ENCODE peak calls at places on chromosomes 11 and 22, in seven cellular contexts. One of them, this sample, is unnamed.

GRCh38 chr22:49392841-49393510 is 434.7 kb downstream of the BRD1 start:
- DNase-seq in IMR-90: no peak
- DNase-seq in trophoblast cell: no peak
- DNase-seq in mesenchymal stem cell: no peak
- DNase-seq in H1: no peak
- DNase-seq in mesendoderm: no peak
- DNase-seq in neuronal stem cell: no peak
- DNase-seq in this sample: peak; percentile 12

GRCh38 chr11:133146697-133147306 is 385.5 kb downstream of the OPCML start:
- DNase-seq in mesendoderm: no peak
- DNase-seq in IMR-90: no peak
- DNase-seq in trophoblast cell: no peak
- DNase-seq in neuronal stem cell: no peak
- DNase-seq in mesenchymal stem cell: no peak
- DNase-seq in H1: no peak
- DNase-seq in this sample: no peak

GRCh38 chr11:128500488-128500887 is 86.9 kb downstream of the ETS1 start:
- DNase-seq in neuronal stem cell: no peak
- DNase-seq in H1: no peak
- DNase-seq in mesenchymal stem cell: no peak
- DNase-seq in mesendoderm: no peak
- DNase-seq in IMR-90: peak; percentile 62
- DNase-seq in trophoblast cell: no peak
- DNase-seq in this sample: no peak

GRCh38 chr11:34091825-34092224 is 13.6 kb upstream of the NAT10 start:
- DNase-seq in mesendoderm: no peak
- DNase-seq in mesenchymal stem cell: no peak
- DNase-seq in IMR-90: no peak
- DNase-seq in trophoblast cell: no peak
- DNase-seq in H1: no peak
- DNase-seq in neuronal stem cell: no peak
- DNase-seq in this sample: no peak

GRCh38 chr22:46788426-46789168 is 26.1 kb downstream of the TBC1D22A start:
- DNase-seq in neuronal stem cell: no peak
- DNase-seq in trophoblast cell: no peak
- DNase-seq in mesendoderm: no peak
- DNase-seq in H1: no peak
- DNase-seq in IMR-90: no peak
- DNase-seq in mesenchymal stem cell: no peak
- DNase-seq in this sample: no peak

GRCh38 chr11:110182886-110183285 is 89.7 kb downstream of the ZC3H12C start:
- DNase-seq in IMR-90: peak; percentile 81
- DNase-seq in mesenchymal stem cell: peak; percentile 48
- DNase-seq in mesendoderm: no peak
- DNase-seq in H1: no peak
- DNase-seq in trophoblast cell: peak; percentile 48
- DNase-seq in neuronal stem cell: no peak
- DNase-seq in this sample: no peak

GRCh38 chr11:92322225-92322624 is 97.6 kb downstream of the FAT3 start:
- DNase-seq in neuronal stem cell: no peak
- DNase-seq in H1: no peak
- DNase-seq in mesendoderm: no peak
- DNase-seq in trophoblast cell: no peak
- DNase-seq in IMR-90: peak; percentile 42
- DNase-seq in mesenchymal stem cell: peak; percentile 29
- DNase-seq in this sample: no peak

GRCh38 chr22:39266398-39267030 is 21.7 kb upstream of the PDGFB start:
- DNase-seq in trophoblast cell: peak; percentile 47
- DNase-seq in H1: no peak
- DNase-seq in neuronal stem cell: no peak
- DNase-seq in mesenchymal stem cell: peak; percentile 44
- DNase-seq in mesendoderm: no peak
- DNase-seq in IMR-90: peak; percentile 64
- DNase-seq in this sample: no peak

GRCh38 chr11:797300-798092 is 585 bp downstream of the SLC25A22 start:
- DNase-seq in H1: no peak
- DNase-seq in trophoblast cell: no peak
- DNase-seq in mesenchymal stem cell: peak; percentile 96
- DNase-seq in mesendoderm: peak; percentile 80
- DNase-seq in neuronal stem cell: peak; percentile 68
- DNase-seq in IMR-90: peak; percentile 84
- DNase-seq in this sample: peak; percentile 81

GRCh38 chr11:2517016-2517385 is 72.2 kb downstream of the KCNQ1 start:
- DNase-seq in H1: no peak
- DNase-seq in mesendoderm: no peak
- DNase-seq in IMR-90: no peak
- DNase-seq in neuronal stem cell: no peak
- DNase-seq in trophoblast cell: no peak
- DNase-seq in mesenchymal stem cell: no peak
- DNase-seq in this sample: peak; percentile 11

GRCh38 chr11:126113515-126113957 is 50.9 kb upstream of the CDON start:
- DNase-seq in IMR-90: peak; percentile 96
- DNase-seq in mesendoderm: peak; percentile 91
- DNase-seq in mesenchymal stem cell: peak; percentile 97
- DNase-seq in H1: no peak
- DNase-seq in neuronal stem cell: no peak
- DNase-seq in trophoblast cell: peak; percentile 48
- DNase-seq in this sample: no peak

GRCh38 chr11:45924036-45924915 is 1.8 kb downstream of the LARGE2 start:
- DNase-seq in mesenchymal stem cell: no peak
- DNase-seq in trophoblast cell: no peak
- DNase-seq in mesendoderm: no peak
- DNase-seq in IMR-90: no peak
- DNase-seq in H1: no peak
- DNase-seq in neuronal stem cell: no peak
- DNase-seq in this sample: peak; percentile 20

GRCh38 chr11:65546217-65546958 is 11.8 kb downstream of the LTBP3 start:
- DNase-seq in mesenchymal stem cell: peak; percentile 60
- DNase-seq in neuronal stem cell: peak; percentile 84
- DNase-seq in IMR-90: no peak
- DNase-seq in trophoblast cell: peak; percentile 85
- DNase-seq in H1: no peak
- DNase-seq in mesendoderm: peak; percentile 89
- DNase-seq in this sample: peak; percentile 96

GRCh38 chr11:75625970-75626691 is 42.7 kb downstream of the MAP6 start:
- DNase-seq in H1: no peak
- DNase-seq in trophoblast cell: peak; percentile 56
- DNase-seq in mesenchymal stem cell: peak; percentile 95
- DNase-seq in IMR-90: peak; percentile 95
- DNase-seq in neuronal stem cell: no peak
- DNase-seq in mesendoderm: peak; percentile 73
- DNase-seq in this sample: no peak

GRCh38 chr11:6238902-6239301 is at the start of gene CNGA4:
- DNase-seq in mesendoderm: peak; percentile 93
- DNase-seq in trophoblast cell: no peak
- DNase-seq in H1: no peak
- DNase-seq in neuronal stem cell: no peak
- DNase-seq in IMR-90: no peak
- DNase-seq in mesenchymal stem cell: no peak
- DNase-seq in this sample: no peak

GRCh38 chr11:213111-213510 is 5.6 kb downstream of the RIC8A start:
- DNase-seq in mesenchymal stem cell: no peak
- DNase-seq in H1: no peak
- DNase-seq in trophoblast cell: peak; percentile 46
- DNase-seq in mesendoderm: peak; percentile 15
- DNase-seq in neuronal stem cell: no peak
- DNase-seq in IMR-90: no peak
- DNase-seq in this sample: no peak

GRCh38 chr11:35791088-35791958 is 128.7 kb downstream of the TRIM44 start:
- DNase-seq in neuronal stem cell: no peak
- DNase-seq in mesendoderm: peak; percentile 58
- DNase-seq in IMR-90: peak; percentile 43
- DNase-seq in trophoblast cell: no peak
- DNase-seq in mesenchymal stem cell: no peak
- DNase-seq in H1: no peak
- DNase-seq in this sample: no peak

GRCh38 chr11:15716550-15716949 is 601.8 kb downstream of the INSC start:
- DNase-seq in H1: no peak
- DNase-seq in neuronal stem cell: no peak
- DNase-seq in IMR-90: peak; percentile 89
- DNase-seq in mesendoderm: no peak
- DNase-seq in trophoblast cell: no peak
- DNase-seq in mesenchymal stem cell: peak; percentile 82
- DNase-seq in this sample: no peak

GRCh38 chr11:103924166-103925013 is 112.0 kb upstream of the DDI1 start:
- DNase-seq in mesenchymal stem cell: no peak
- DNase-seq in H1: no peak
- DNase-seq in mesendoderm: no peak
- DNase-seq in neuronal stem cell: no peak
- DNase-seq in IMR-90: peak; percentile 27
- DNase-seq in trophoblast cell: no peak
- DNase-seq in this sample: no peak

GRCh38 chr11:103923473-103923931 is 112.9 kb upstream of the DDI1 start:
- DNase-seq in neuronal stem cell: no peak
- DNase-seq in IMR-90: no peak
- DNase-seq in mesenchymal stem cell: no peak
- DNase-seq in trophoblast cell: peak; percentile 8
- DNase-seq in H1: no peak
- DNase-seq in mesendoderm: peak; percentile 89
- DNase-seq in this sample: no peak

GRCh38 chr11:103920449-103920848 is 116.0 kb upstream of the DDI1 start:
- DNase-seq in mesenchymal stem cell: peak; percentile 35
- DNase-seq in H1: no peak
- DNase-seq in trophoblast cell: peak; percentile 15
- DNase-seq in IMR-90: peak; percentile 73
- DNase-seq in neuronal stem cell: no peak
- DNase-seq in mesendoderm: no peak
- DNase-seq in this sample: no peak

DNA sequence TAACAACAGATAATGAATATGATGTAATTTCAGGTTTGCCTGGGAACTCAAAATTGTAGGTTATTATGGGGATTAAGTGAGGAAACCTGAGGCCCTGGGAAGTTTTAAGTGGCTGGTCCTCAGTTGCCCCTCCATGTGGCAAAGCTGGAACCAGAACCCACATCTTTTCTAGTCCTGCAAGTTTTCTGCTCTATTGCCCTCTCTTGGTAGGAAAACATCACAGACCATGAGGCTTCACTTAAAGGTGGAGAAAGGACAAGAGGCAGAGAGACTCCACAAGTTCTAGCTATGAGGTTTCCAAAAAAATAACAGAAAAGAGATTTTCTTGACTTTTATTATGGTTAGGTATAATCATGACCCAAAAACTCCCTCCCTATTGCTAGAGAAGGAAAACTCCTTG is 115.5 kb upstream of the DDI1 start:
- DNase-seq in IMR-90: no peak
- DNase-seq in mesenchymal stem cell: no peak
- DNase-seq in H1: no peak
- DNase-seq in mesendoderm: peak; percentile 67
- DNase-seq in trophoblast cell: no peak
- DNase-seq in neuronal stem cell: no peak
- DNase-seq in this sample: no peak
- H2BK5ac ChIP-seq in IMR-90: no peak overlapping the region
- H2BK5ac ChIP-seq in mesenchymal stem cell: no peak overlapping the region
- H2BK5ac ChIP-seq in H1: no peak overlapping the region
- H2BK5ac ChIP-seq in mesendoderm: no peak overlapping the region
- H2BK5ac ChIP-seq in trophoblast cell: no peak overlapping the region
- H2BK5ac ChIP-seq in neuronal stem cell: no peak overlapping the region
- H2BK5ac ChIP-seq in this sample: no peak overlapping the region

DNA sequence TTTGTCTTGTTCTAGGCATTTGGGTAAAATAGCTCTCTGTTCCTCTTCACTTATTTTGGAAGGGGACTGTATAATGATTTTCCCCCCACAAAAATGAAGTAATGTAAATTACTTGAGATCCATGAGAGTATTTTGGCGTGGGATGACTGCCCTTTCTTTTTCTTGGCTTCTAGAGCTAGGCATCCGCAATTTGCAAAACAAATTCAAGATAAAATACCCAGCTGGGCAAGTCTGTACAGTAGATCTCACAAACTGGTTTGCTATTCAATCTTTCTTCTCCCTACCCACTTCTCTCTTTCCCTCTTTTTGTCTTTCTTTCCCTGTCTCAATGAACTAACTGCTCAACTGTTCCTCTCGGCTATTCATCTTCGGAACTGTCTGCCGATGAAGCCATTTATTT is 75.7 kb upstream of the MTMR2 start:
- DNase-seq in H1: no peak
- DNase-seq in mesenchymal stem cell: no peak
- DNase-seq in neuronal stem cell: no peak
- DNase-seq in trophoblast cell: no peak
- DNase-seq in IMR-90: no peak
- DNase-seq in mesendoderm: no peak
- DNase-seq in this sample: no peak
- H2BK5ac ChIP-seq in H1: peak overlapping the region; percentile 29
- H2BK5ac ChIP-seq in mesenchymal stem cell: no peak overlapping the region
- H2BK5ac ChIP-seq in neuronal stem cell: no peak overlapping the region
- H2BK5ac ChIP-seq in trophoblast cell: no peak overlapping the region
- H2BK5ac ChIP-seq in IMR-90: no peak overlapping the region
- H2BK5ac ChIP-seq in mesendoderm: no peak overlapping the region
- H2BK5ac ChIP-seq in this sample: no peak overlapping the region

GRCh38 chr11:134682577-134682976 is 270.5 kb upstream of the B3GAT1 start:
- DNase-seq in neuronal stem cell: no peak
- DNase-seq in trophoblast cell: no peak
- DNase-seq in IMR-90: no peak
- DNase-seq in mesendoderm: no peak
- DNase-seq in mesenchymal stem cell: no peak
- DNase-seq in H1: no peak
- DNase-seq in this sample: no peak
- H2BK5ac ChIP-seq in neuronal stem cell: no peak overlapping the region
- H2BK5ac ChIP-seq in trophoblast cell: no peak overlapping the region
- H2BK5ac ChIP-seq in IMR-90: no peak overlapping the region
- H2BK5ac ChIP-seq in mesendoderm: no peak overlapping the region
- H2BK5ac ChIP-seq in mesenchymal stem cell: no peak overlapping the region
- H2BK5ac ChIP-seq in H1: no peak overlapping the region
- H2BK5ac ChIP-seq in this sample: no peak overlapping the region

DNA sequence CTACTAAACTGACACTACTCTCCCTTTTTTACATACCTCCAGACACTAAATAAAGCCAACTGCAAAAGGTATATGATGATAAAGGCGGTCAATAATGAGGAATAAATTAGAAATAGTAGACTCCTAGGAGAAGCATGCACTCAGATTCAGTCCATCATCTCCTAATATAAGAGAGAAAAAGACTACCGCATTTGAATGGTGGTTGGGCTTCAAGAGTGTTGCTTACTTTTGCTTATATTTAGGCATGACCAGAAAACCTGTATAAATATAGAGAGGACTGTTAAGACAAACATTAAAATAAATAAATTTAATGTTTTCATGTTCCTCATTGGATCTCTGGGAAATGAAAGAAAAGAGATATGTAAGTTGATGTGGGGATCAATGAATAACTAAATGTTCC is 1137.0 kb downstream of the FAM181B start:
- DNase-seq in trophoblast cell: no peak
- DNase-seq in IMR-90: no peak
- DNase-seq in mesenchymal stem cell: no peak
- DNase-seq in mesendoderm: peak; percentile 10
- DNase-seq in H1: no peak
- DNase-seq in neuronal stem cell: no peak
- DNase-seq in this sample: no peak
- H2BK5ac ChIP-seq in trophoblast cell: no peak overlapping the region
- H2BK5ac ChIP-seq in IMR-90: no peak overlapping the region
- H2BK5ac ChIP-seq in mesenchymal stem cell: no peak overlapping the region
- H2BK5ac ChIP-seq in mesendoderm: no peak overlapping the region
- H2BK5ac ChIP-seq in H1: no peak overlapping the region
- H2BK5ac ChIP-seq in neuronal stem cell: no peak overlapping the region
- H2BK5ac ChIP-seq in this sample: no peak overlapping the region